ENCODE peak calls at places on chromosomes 7 and 10, in seven cellular contexts. S, T, N, H, D, O and Q are unnamed samples.
A peak's percentile ranks its signal among the peaks of the same experiment; 100 is the strongest.

GRCh38 chr7:83148776-83149175 is 13.9 kb downstream of the PCLO start:
- DNase-seq in N (no peak), H (no peak), D (no peak), O (no peak), T (no peak), S (no peak), Q (no peak)

GRCh38 chr7:147249956-147250355 is 1133.4 kb downstream of the CNTNAP2 start:
- DNase-seq in H (no peak), D (no peak), O (no peak), N (no peak), T (no peak), S (no peak), Q (no peak)

GRCh38 chr7:150811-151221 is 41.6 kb upstream of the FAM20C start:
- DNase-seq in H (no peak), N (no peak), S (no peak), T (peak; percentile 83), O (no peak), D (no peak), Q (no peak)

GRCh38 chr10:100742067-100742771 is 3.2 kb upstream of the PAX2 start:
- DNase-seq in N (no peak), H (no peak), O (no peak), D (no peak), T (no peak), S (no peak), Q (no peak)

GRCh38 chr7:47420117-47420780 is 161.7 kb downstream of the TNS3 start:
- DNase-seq in S (no peak), H (no peak), N (no peak), O (no peak), T (no peak), D (no peak), Q (no peak)

GRCh38 chr10:101818958-101819633 is 852 bp upstream of the OGA start:
- DNase-seq in N (peak; percentile 40), T (peak; percentile 83), D (peak; percentile 27), O (no peak), S (no peak), H (no peak), Q (no peak)

GRCh38 chr10:78656815-78657621 is 411.7 kb upstream of the ZMIZ1 start:
- DNase-seq in T (no peak), O (no peak), S (no peak), H (no peak), N (peak; percentile 24), D (no peak), Q (peak; percentile 76)

GRCh38 chr10:15440204-15440711 is 69.2 kb upstream of the FAM171A1 start:
- DNase-seq in O (no peak), H (no peak), T (no peak), N (no peak), D (no peak), S (no peak), Q (peak; percentile 75)

GRCh38 chr7:46810986-46811385 is 770.9 kb downstream of the TNS3 start:
- DNase-seq in S (no peak), N (no peak), T (no peak), H (no peak), O (no peak), D (no peak), Q (no peak)

GRCh38 chr10:9999627-10000026 is 1018.0 kb upstream of the CELF2 start:
- DNase-seq in D (no peak), N (no peak), T (no peak), O (no peak), S (no peak), H (no peak), Q (no peak)

GRCh38 chr10:35843524-35844171 is 201.6 kb upstream of the FZD8 start:
- DNase-seq in N (no peak), D (no peak), S (no peak), O (no peak), T (peak; percentile 83), H (no peak), Q (peak; percentile 66)

GRCh38 chr10:18721067-18721466 is 61.8 kb downstream of the ARL5B start:
- DNase-seq in S (no peak), D (no peak), T (no peak), N (no peak), O (no peak), H (no peak), Q (no peak)

GRCh38 chr7:51238981-51239495 is 77.6 kb downstream of the COBL start:
- DNase-seq in S (no peak), O (no peak), D (no peak), N (no peak), H (no peak), T (no peak), Q (no peak)